ENCODE peak calls at places on chromosomes 5 and 9, in four cellular contexts. N, S, I and U are unnamed samples.

GRCh38 chr9:137130176-137130755 is 8.7 kb upstream of the GRIN1 start:
- DNase-seq in N (peak; percentile 33), S (peak; percentile 58), I (no peak), U (no peak)

GRCh38 chr5:159156426-159156835 is 52.9 kb downstream of the RNF145 start:
- DNase-seq in N (no peak), S (no peak), I (no peak), U (no peak)

GRCh38 chr9:136671646-136672430 is 9.1 kb downstream of the EGFL7 start:
- DNase-seq in N (peak; percentile 25), S (no peak), I (peak; percentile 64), U (no peak)

GRCh38 chr5:134125195-134126015 is 10.9 kb downstream of the TCF7 start:
- DNase-seq in N (peak; percentile 96), S (no peak), I (no peak), U (peak; percentile 97)

GRCh38 chr5:142866563-142867275 is 96.5 kb downstream of the ARHGAP26 start:
- DNase-seq in N (peak; percentile 82), S (no peak), I (peak; percentile 67), U (peak; percentile 80)

GRCh38 chr9:114696814-114697544 is 15.0 kb upstream of the TEX48 start:
- DNase-seq in N (no peak), S (no peak), I (no peak), U (peak; percentile 16)

GRCh38 chr9:112764344-112764743 is 13.8 kb downstream of the SNX30 start:
- DNase-seq in N (peak; percentile 69), S (no peak), I (peak; percentile 55), U (peak; percentile 62)

GRCh38 chr5:173795601-173796000 is 92.5 kb upstream of the CPEB4 start:
- DNase-seq in N (no peak), S (no peak), I (peak; percentile 23), U (no peak)

GRCh38 chr9:112310826-112311225 is 22.6 kb downstream of the PTBP3 start:
- DNase-seq in N (no peak), S (no peak), I (no peak), U (no peak)

GRCh38 chr5:107652839-107653607 is 17.7 kb downstream of the EFNA5 start:
- DNase-seq in N (no peak), S (no peak), I (no peak), U (no peak)

GRCh38 chr9:16030513-16031185 is 477.8 kb downstream of the CCDC171 start:
- DNase-seq in N (peak; percentile 93), S (no peak), I (no peak), U (peak; percentile 66)

GRCh38 chr5:179325296-179326031 is 19.8 kb downstream of the ADAMTS2 start:
- DNase-seq in N (no peak), S (peak; percentile 63), I (no peak), U (no peak)

GRCh38 chr5:32172908-32173393 is 1.2 kb downstream of the GOLPH3 start:
- DNase-seq in N (no peak), S (no peak), I (no peak), U (no peak)

GRCh38 chr5:103035701-103036100 is 84.2 kb downstream of the GIN1 start:
- DNase-seq in N (peak; percentile 17), S (no peak), I (no peak), U (no peak)

GRCh38 chr5:147369742-147370374 is 135.0 kb downstream of the STK32A start:
- DNase-seq in N (peak; percentile 46), S (no peak), I (no peak), U (peak; percentile 60)

GRCh38 chr5:180172447-180173197 is 36.4 kb downstream of the RASGEF1C start:
- DNase-seq in N (peak; percentile 9), S (no peak), I (no peak), U (peak; percentile 18)

GRCh38 chr9:90442738-90443137 is 199.9 kb downstream of the DIRAS2 start:
- DNase-seq in N (no peak), S (no peak), I (no peak), U (no peak)
- H3K4me3 ChIP-seq in N (no peak overlapping the region), S (no peak overlapping the region), I (no peak overlapping the region), U (no peak overlapping the region)

GRCh38 chr5:151283120-151283825 is 20.3 kb downstream of the SLC36A3 start:
- DNase-seq in N (no peak), S (no peak), I (no peak), U (no peak)

GRCh38 chr5:151286246-151286645 is 17.3 kb downstream of the SLC36A3 start:
- DNase-seq in N (no peak), S (no peak), I (no peak), U (no peak)

GRCh38 chr5:151285683-151286082 is 17.9 kb downstream of the SLC36A3 start:
- DNase-seq in N (no peak), S (no peak), I (no peak), U (no peak)

GRCh38 chr5:151284392-151284967 is 19.1 kb downstream of the SLC36A3 start:
- DNase-seq in N (no peak), S (no peak), I (no peak), U (no peak)

GRCh38 chr5:151288180-151288579 is 15.4 kb downstream of the SLC36A3 start:
- DNase-seq in N (no peak), S (no peak), I (peak; percentile 53), U (no peak)
- TF ChIP-seq CTCF in N (no peak), S (no peak), I (peak; percentile 67), U (no peak)

GRCh38 chr5:56543431-56544385 is 271.6 kb upstream of the MAP3K1 start:
- DNase-seq in N (peak; percentile 31), S (no peak), I (peak; percentile 22), U (no peak)

GRCh38 chr5:56552612-56553268 is 262.6 kb upstream of the MAP3K1 start:
- DNase-seq in N (peak; percentile 57), S (no peak), I (no peak), U (peak; percentile 33)

GRCh38 chr5:56545016-56545415 is 270.3 kb upstream of the MAP3K1 start:
- DNase-seq in N (no peak), S (no peak), I (no peak), U (no peak)

GRCh38 chr5:56550227-56550626 is 265.1 kb upstream of the MAP3K1 start:
- DNase-seq in N (no peak), S (no peak), I (no peak), U (no peak)

DNA sequence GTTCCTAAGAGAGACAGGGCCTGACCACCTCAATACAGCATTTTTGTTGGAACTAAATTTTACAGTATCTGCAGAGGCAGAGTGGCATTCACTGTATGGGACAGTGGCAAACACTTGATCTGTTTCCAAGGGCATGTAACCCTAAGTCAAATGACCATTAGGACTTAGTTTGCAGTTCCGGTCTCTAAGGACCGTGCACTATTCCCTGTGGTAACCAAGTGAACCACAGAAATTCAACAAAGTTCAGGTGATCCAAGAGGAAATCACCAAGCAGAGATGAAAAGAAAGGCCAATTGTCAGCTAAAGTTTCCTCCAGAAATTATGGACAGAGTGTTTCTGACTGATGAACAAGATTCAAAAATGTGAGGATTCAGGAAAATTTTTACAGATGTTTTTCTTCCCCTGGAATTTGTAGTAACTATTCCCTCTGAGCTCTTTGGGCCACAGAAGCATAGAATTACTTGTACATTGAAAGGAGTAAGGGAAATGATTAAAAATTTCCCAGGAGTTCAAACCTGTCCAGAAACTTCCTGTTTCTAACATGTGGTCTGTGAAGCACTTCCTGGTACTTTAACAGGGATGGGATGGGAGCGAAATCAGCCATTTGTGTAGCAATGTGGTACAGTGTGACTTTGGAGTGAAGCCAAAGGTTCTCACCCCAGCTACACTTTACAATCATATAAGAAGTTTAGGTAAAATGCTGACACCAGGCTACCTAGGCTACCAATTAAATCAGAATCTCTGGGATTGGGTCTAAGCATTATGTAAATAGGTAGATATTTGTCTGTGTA is 266.1 kb upstream of the MAP3K1 start:
- DNase-seq in N (no peak), S (no peak), I (no peak), U (no peak)
- H3K4me3 ChIP-seq in N (no peak overlapping the region), S (no peak overlapping the region), I (no peak overlapping the region), U (no peak overlapping the region)

DNA sequence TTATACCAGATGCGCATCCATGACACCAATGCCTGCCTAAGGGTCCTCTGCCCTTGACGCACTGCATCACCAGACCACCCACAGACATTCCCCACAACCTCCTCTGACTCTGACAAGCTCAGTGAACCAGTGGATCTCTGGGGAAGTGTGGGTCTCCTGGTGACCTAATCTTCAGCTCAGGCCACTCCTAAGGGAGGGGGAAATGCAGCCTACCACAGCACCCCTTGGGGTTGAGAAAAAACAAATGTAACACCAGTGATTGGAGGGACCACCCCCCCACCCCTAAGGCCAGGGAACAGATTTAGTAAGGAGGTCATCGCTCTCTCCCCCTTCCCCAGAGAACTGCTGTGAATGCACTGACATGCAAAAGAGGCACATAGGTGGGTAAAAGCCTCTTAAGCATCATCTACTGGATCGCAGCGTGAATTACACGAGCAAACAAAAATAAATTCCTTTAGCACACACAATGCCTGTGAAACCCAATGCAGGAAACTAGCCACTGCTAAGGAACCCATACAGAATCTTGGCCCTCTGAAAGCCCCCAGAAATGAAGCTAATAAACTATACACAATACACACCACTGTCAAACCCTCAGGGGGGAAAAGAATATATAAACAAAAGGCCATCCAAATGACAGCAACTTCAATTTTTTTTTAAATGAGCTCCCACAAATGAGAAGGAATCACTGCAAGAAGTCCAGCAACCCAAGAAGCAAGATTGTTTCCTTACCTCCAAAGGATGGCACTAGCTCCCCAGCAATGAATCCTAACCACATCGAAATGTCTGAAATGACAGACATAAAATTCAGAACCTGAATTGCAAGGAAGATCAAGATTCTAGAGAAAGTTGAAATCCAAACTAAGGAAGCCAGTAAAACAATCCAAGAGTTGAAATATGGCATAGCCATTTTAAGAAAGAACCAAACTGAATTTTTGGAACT is 513.7 kb upstream of the PTGER4 start:
- DNase-seq in N (peak; percentile 57), S (no peak), I (no peak), U (peak; percentile 32)
- TF ChIP-seq CTCF in N (peak; percentile 10), S (peak; percentile 30), I (no peak), U (peak; percentile 14)

DNA sequence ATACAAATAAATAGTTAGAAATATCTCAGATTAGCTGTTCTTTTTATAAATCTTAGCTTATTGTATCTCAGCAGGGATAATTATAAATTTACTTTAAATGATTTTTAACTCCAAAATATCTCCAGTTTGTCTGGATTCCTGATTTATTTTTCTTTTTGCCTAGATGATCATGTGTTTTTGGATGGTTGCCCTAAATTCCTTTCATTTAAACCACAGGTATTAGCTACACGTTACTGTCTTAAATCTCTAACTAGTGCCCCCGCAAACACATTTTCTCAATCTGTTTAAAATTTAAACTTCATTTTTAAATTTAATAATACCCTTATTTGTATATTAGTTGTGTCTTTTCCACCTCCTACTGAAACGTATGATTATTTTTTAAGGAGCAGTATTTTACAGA is 5.6 kb downstream of the FER start:
- DNase-seq in N (peak; percentile 57), S (no peak), I (no peak), U (peak; percentile 56)
- H3K4me3 ChIP-seq in N (no peak overlapping the region), S (no peak overlapping the region), I (no peak overlapping the region), U (no peak overlapping the region)

GRCh38 chr5:78361226-78361993 is 993 bp downstream of the SCAMP1 start:
- DNase-seq in N (peak; percentile 64), S (no peak), I (peak; percentile 50), U (peak; percentile 77)
- TF ChIP-seq CTCF in N (peak; percentile 17), S (no peak), I (peak; percentile 11), U (peak; percentile 47)

GRCh38 chr9:133978226-133979123 is 13.6 kb downstream of the VAV2 start:
- DNase-seq in N (no peak), S (no peak), I (no peak), U (no peak)
- H3K4me3 ChIP-seq in N (no peak overlapping the region), S (peak overlapping the region; percentile 47), I (no peak overlapping the region), U (no peak overlapping the region)